ENCODE peak calls at places on chromosomes 7 and 10, in nine cellular contexts. R, L, V, N, Z, I, K, E and U are unnamed samples.

GRCh38 chr7:45366432-45366831 is 207.7 kb upstream of the ADCY1 start:
- DNase-seq in Z (no peak), R (no peak), K (no peak), I (no peak), E (no peak), L (no peak), V (no peak), N (no peak), U (no peak)

GRCh38 chr10:37752309-37752875 is 105.0 kb downstream of the ZNF248 start:
- DNase-seq in R (no peak), Z (no peak), I (no peak), N (no peak), V (no peak), E (no peak), K (no peak), L (no peak), U (no peak)

GRCh38 chr10:72275351-72276012 is 1.8 kb downstream of the DDIT4 start:
- DNase-seq in K (no peak), E (peak; percentile 63), I (no peak), L (peak; percentile 58), Z (no peak), N (no peak), V (peak; percentile 68), R (peak; percentile 31), U (peak; percentile 39)

GRCh38 chr10:52440612-52441285 is 126.7 kb downstream of the DKK1 start:
- DNase-seq in V (no peak), L (no peak), N (no peak), R (no peak), I (no peak), E (no peak), K (no peak), Z (no peak), U (peak; percentile 19)

GRCh38 chr10:101482568-101482967 is 105.5 kb downstream of the POLL start:
- DNase-seq in Z (no peak), R (no peak), K (no peak), L (no peak), N (no peak), I (no peak), E (no peak), V (no peak), U (no peak)

GRCh38 chr7:83150310-83150709 is 12.4 kb downstream of the PCLO start:
- DNase-seq in I (no peak), Z (no peak), E (no peak), N (no peak), L (no peak), K (no peak), R (no peak), V (no peak), U (no peak)

GRCh38 chr10:72240371-72240770 is 24.3 kb upstream of the ASCC1 start:
- DNase-seq in L (no peak), E (no peak), K (no peak), Z (no peak), V (no peak), N (no peak), R (no peak), I (no peak), U (no peak)

GRCh38 chr7:134724606-134725005 is 54.8 kb upstream of the CALD1 start:
- DNase-seq in R (peak; percentile 75), E (peak; percentile 48), N (no peak), I (no peak), Z (no peak), L (no peak), V (no peak), K (no peak), U (no peak)

GRCh38 chr7:134996097-134996550 is 9.8 kb downstream of the AGBL3 start:
- DNase-seq in R (peak; percentile 61), K (no peak), Z (no peak), N (no peak), V (no peak), L (no peak), E (peak; percentile 16), I (no peak), U (no peak)

GRCh38 chr7:150876817-150877526 is 24.7 kb downstream of the AOC1 start:
- DNase-seq in L (peak; percentile 73), K (peak; percentile 63), E (peak; percentile 53), N (no peak), V (peak; percentile 77), Z (no peak), R (peak; percentile 95), I (no peak), U (peak; percentile 67)

GRCh38 chr10:30092151-30092790 is 32.9 kb upstream of the JCAD start:
- DNase-seq in L (no peak), I (no peak), K (no peak), E (peak; percentile 12), R (peak; percentile 66), V (no peak), N (no peak), Z (no peak), U (no peak)

GRCh38 chr10:28302012-28302667 is 724 bp downstream of the MPP7 start:
- DNase-seq in L (peak; percentile 22), E (peak; percentile 5), R (no peak), Z (peak; percentile 27), N (no peak), V (peak; percentile 55), K (no peak), I (no peak), U (peak; percentile 71)

GRCh38 chr10:52410916-52411315 is 96.8 kb downstream of the DKK1 start:
- DNase-seq in L (no peak), E (no peak), K (no peak), V (no peak), R (no peak), N (no peak), Z (no peak), I (no peak), U (no peak)

GRCh38 chr7:116252249-116252648 is 41.9 kb downstream of the TES start:
- DNase-seq in N (no peak), V (no peak), E (no peak), I (no peak), L (no peak), Z (no peak), K (no peak), R (no peak), U (no peak)

GRCh38 chr7:116251675-116252074 is 41.3 kb downstream of the TES start:
- DNase-seq in E (no peak), I (no peak), L (no peak), V (no peak), R (no peak), N (no peak), K (no peak), Z (no peak), U (no peak)

GRCh38 chr7:116246357-116246756 is 36.0 kb downstream of the TES start:
- DNase-seq in K (no peak), N (no peak), I (no peak), V (no peak), E (no peak), Z (no peak), R (no peak), L (no peak), U (no peak)

DNA sequence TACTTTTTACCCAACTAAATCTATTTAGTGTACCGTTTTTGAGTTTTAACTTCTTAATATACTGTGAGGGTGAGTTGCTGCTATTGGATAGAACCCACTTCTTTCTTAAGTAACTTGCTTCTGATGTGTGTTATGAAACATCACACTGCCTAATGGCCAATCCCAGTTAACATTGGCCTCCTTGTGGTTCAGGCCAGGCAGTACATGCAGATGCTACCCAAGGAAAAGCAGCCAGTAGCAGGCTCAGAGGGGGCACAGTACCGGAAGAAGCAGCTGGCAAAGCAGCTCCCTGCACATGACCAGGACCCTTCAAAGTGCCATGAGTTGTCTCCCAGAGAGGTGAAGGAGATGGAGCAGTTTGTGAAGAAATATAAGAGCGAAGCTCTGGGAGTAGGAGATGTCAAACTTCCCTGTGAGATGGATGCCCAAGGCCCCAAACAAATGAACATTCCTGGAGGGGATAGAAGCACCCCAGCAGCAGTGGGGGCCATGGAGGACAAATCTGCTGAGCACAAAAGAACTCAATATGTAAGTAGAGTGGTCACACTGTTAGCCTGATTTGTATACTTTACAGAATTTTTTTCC is 39.7 kb downstream of the TES start:
- DNase-seq in E (peak; percentile 67), I (no peak), L (no peak), R (peak; percentile 76), K (no peak), V (no peak), N (no peak), Z (no peak), U (peak; percentile 10)
- TF ChIP-seq CTCF in E (peak; percentile 45), I (peak; percentile 67), L (peak; percentile 30), R (peak; percentile 68), K (peak; percentile 26), V (no peak), N (peak; percentile 15), Z (peak; percentile 49), U (peak; percentile 47)

GRCh38 chr10:9501944-9502343 is 1447.5 kb downstream of the GATA3 start:
- DNase-seq in E (no peak), V (no peak), R (no peak), L (no peak), N (no peak), K (no peak), I (no peak), Z (no peak), U (no peak)
- TF ChIP-seq CTCF in E (no peak), V (no peak), R (no peak), L (no peak), N (no peak), K (no peak), I (no peak), Z (no peak), U (no peak)

DNA sequence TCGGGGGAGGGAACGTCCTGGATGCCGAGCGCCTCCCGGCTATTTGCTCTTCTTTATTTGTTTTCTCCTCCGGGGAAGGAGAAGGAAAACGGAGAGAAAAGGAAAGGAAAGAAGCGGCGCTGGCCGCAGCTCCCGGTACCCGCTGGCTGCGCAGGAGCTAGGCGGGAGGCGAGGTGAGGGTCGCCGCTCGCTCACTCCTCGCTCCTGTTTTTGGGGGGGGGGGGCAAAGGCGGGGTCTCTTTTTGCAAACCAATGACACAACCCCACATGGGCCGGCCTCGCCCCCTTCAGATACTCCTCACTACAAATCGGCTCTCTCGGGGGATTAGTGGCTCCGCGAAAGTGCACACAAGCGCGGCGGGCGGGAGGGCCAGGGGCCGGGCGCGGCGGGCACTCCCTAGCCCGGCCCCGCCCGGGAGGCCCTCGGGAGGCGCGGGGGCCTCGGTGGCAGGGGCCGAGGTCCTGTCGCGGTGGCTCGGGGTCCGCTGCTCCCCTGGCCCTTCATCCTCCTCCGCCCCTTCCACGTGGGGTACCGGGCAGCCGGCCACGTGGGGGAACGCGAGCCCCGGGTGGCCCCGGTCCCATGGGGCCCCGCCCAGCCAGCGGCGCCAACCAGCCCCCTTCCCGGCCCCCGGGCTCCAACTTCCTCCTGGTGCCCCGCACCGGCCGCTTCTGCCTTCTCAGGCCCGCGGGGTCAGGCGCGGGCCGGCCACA is 650 bp upstream of the CTBP2 start:
- DNase-seq in E (peak; percentile 88), N (no peak), I (no peak), R (peak; percentile 79), K (peak; percentile 82), L (peak; percentile 84), Z (no peak), V (peak; percentile 76), U (peak; percentile 82)
- TF ChIP-seq CTCF in E (no peak), N (no peak), I (no peak), R (peak; percentile 39), K (no peak), L (no peak), Z (peak; percentile 62), V (no peak), U (no peak)

DNA sequence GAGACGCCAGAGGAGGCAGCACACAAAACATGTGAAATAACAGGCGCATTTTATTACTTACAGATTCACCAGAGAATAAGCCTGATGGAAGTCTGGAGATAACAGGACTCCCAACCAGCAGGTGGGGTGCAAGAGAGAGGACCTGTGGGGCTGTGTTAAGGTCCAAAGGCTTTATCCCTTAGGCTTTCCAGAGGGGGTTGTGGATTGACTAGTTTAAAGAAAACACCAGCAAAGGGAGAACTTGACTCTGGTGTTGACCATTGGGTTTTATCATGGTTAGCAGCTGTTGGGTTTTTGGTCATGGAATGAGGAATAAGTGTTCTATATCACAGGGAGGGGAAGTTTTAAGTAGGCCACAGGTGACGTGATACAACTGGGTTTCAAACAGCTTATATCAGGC is 1.6 kb upstream of the CRPPA start:
- DNase-seq in L (no peak), V (no peak), R (no peak), Z (no peak), I (no peak), E (no peak), K (no peak), N (no peak), U (no peak)
- TF ChIP-seq CTCF in L (no peak), V (no peak), R (no peak), Z (no peak), I (no peak), E (no peak), K (no peak), N (no peak), U (no peak)